ENCODE peak calls at places on chromosomes 11 and 22, in ten cellular contexts. M is glutamatergic neuron; C is activated CD8-positive, alpha-beta memory T cell treated with anti-CD3 and anti-CD28 coated beads for 24 hours; Z is HEK293T; X is OCI-LY7; I is stimulated activated naive B cell treated with anti-CD40 and anti-IgM and Interleukin-4, amounts not matched to agents 10 μg/mL and 1 μg/mL and 100 μg/mL, for 72 hours; V is dermis microvascular lymphatic vessel endothelial cell; L is osteocyte; Q is fibroblast of mammary gland; D is AG04450. O is an unnamed sample.

GRCh38 chr11:58391879-58392278 is 14.8 kb downstream of the OR5B3 start:
- DNase-seq in X (no peak), C (no peak), I (no peak), M (no peak), V (no peak), D (peak; percentile 23), Z (no peak), Q (peak; percentile 7), L (no peak), O (peak; percentile 63)

GRCh38 chr11:77199346-77199745 is 71.3 kb downstream of the MYO7A start:
- DNase-seq in C (no peak), X (no peak), Q (no peak), I (no peak), V (no peak), L (no peak), Z (no peak), D (no peak), M (no peak), O (no peak)

GRCh38 chr11:7077101-7077500 is 11.7 kb upstream of the RBMXL2 start:
- DNase-seq in Z (no peak), X (no peak), V (no peak), L (no peak), D (no peak), Q (no peak), C (no peak), I (no peak), M (no peak), O (peak; percentile 13)

GRCh38 chr11:67484847-67485311 is 2.1 kb downstream of the AIP start:
- DNase-seq in L (no peak), I (no peak), V (no peak), C (peak; percentile 87), X (peak; percentile 85), M (no peak), D (no peak), Q (no peak), Z (no peak), O (no peak)

GRCh38 chr22:38292694-38293093 is 19.9 kb upstream of the TMEM184B start:
- DNase-seq in X (no peak), L (no peak), V (no peak), M (no peak), I (no peak), Q (peak; percentile 61), C (no peak), Z (no peak), D (no peak), O (peak; percentile 41)

GRCh38 chr22:29443452-29443851 is 5.1 kb downstream of the RFPL1 start:
- DNase-seq in X (no peak), Z (no peak), D (no peak), Q (no peak), C (no peak), L (no peak), V (no peak), I (no peak), M (no peak), O (no peak)

GRCh38 chr11:63599211-63600122 is 14.8 kb downstream of the PLAAT3 start:
- DNase-seq in I (no peak), Z (no peak), M (no peak), D (no peak), C (peak; percentile 49), V (no peak), Q (peak; percentile 88), L (no peak), X (no peak), O (peak; percentile 92)

GRCh38 chr22:43840431-43840830 is 21.9 kb downstream of the SULT4A1 start:
- DNase-seq in D (no peak), Q (no peak), V (no peak), X (no peak), C (no peak), Z (no peak), I (no peak), M (no peak), L (no peak), O (no peak)

GRCh38 chr22:25497269-25497668 is 67.2 kb upstream of the GRK3 start:
- DNase-seq in V (no peak), I (no peak), Z (no peak), X (no peak), L (no peak), Q (peak; percentile 26), D (no peak), M (no peak), C (no peak), O (peak; percentile 28)

GRCh38 chr11:45262900-45263299 is 23.2 kb downstream of the SYT13 start:
- DNase-seq in M (no peak), X (no peak), V (no peak), Q (no peak), D (no peak), Z (no peak), L (no peak), C (no peak), I (no peak), O (no peak)

O was measured in EH.